ENCODE peak calls at places on chromosomes 4 and X, in five cellular contexts. K is astrocyte, C is NB4, Q is fibroblast of mammary gland, R is stomach. P is an unnamed sample.

GRCh38 chrX:19342331-19342906 is 1.3 kb upstream of the PDHA1 start:
- DNase-seq in Q (no peak), C (peak), R (no peak), K (no peak), P (no peak)

GRCh38 chr4:52873191-52873590 is 11.1 kb downstream of the RASL11B start:
- DNase-seq in C (no peak), K (no peak), Q (no peak), R (peak), P (no peak)

GRCh38 chr4:164876680-164877324 is at the start of gene APELA:
- DNase-seq in R (no peak), Q (no peak), C (peak), K (no peak), P (no peak)

GRCh38 chrX:112695494-112695893 is 15.8 kb upstream of the LHFPL1 start:
- DNase-seq in R (no peak), C (no peak), Q (no peak), K (no peak), P (no peak)

GRCh38 chr4:126130200-126130599 is 815.4 kb downstream of the FAT4 start:
- DNase-seq in Q (no peak), C (no peak), K (no peak), R (no peak), P (no peak)

GRCh38 chr4:166527500-166527899 is 654.5 kb downstream of the TLL1 start:
- DNase-seq in C (no peak), R (no peak), Q (peak), K (peak), P (no peak)

GRCh38 chr4:78322032-78322431 is 229.5 kb upstream of the ANXA3 start:
- DNase-seq in R (no peak), K (no peak), Q (no peak), C (no peak), P (no peak)

GRCh38 chrX:45142185-45142584 is 58.5 kb downstream of the DIPK2B start:
- DNase-seq in K (no peak), R (no peak), Q (no peak), C (no peak), P (no peak)

GRCh38 chrX:35726176-35726575 is 72.0 kb upstream of the MAGEB16 start:
- DNase-seq in C (peak), K (no peak), R (no peak), Q (peak), P (no peak)

GRCh38 chr4:92387459-92388069 is 83.8 kb downstream of the GRID2 start:
- DNase-seq in K (peak), C (peak), Q (peak), R (no peak), P (no peak)

GRCh38 chr4:56732301-56732700 is 51.2 kb upstream of the HOPX start:
- DNase-seq in Q (no peak), R (no peak), C (no peak), K (no peak), P (no peak)

GRCh38 chr4:110816367-110816766 is 193.5 kb upstream of the PITX2 start:
- DNase-seq in Q (no peak), R (no peak), K (no peak), C (no peak), P (no peak)

GRCh38 chr4:93317571-93317970 is 511.0 kb upstream of the ATOH1 start:
- DNase-seq in C (no peak), R (no peak), K (no peak), Q (no peak), P (no peak)

GRCh38 chr4:174173360-174173759 is 110.1 kb downstream of the FBXO8 start:
- DNase-seq in K (no peak), R (no peak), Q (no peak), C (no peak), P (no peak)

GRCh38 chr4:153249199-153250154 is 45.2 kb downstream of the TRIM2 start:
- DNase-seq in Q (peak), K (peak), R (peak), C (peak), P (peak)

GRCh38 chr4:21134994-21135393 is 434.7 kb downstream of the PACRGL start:
- DNase-seq in Q (peak), K (peak), C (peak), R (no peak), P (no peak)

GRCh38 chr4:10457255-10457801 is at the start of gene ZNF518B:
- DNase-seq in C (peak), K (peak), Q (peak), R (peak), P (peak)

GRCh38 chr4:155954118-155954503 is 445 bp upstream of the CTSO start:
- DNase-seq in C (no peak), K (no peak), R (no peak), Q (no peak), P (no peak)

GRCh38 chr4:1565598-1566295 is 118.4 kb downstream of the FAM53A start:
- DNase-seq in K (no peak), R (no peak), C (no peak), Q (no peak), P (peak)

GRCh38 chr4:26792639-26793038 is 68.0 kb upstream of the STIM2 start:
- DNase-seq in R (no peak), C (no peak), Q (no peak), K (no peak), P (no peak)

GRCh38 chr4:186689476-186689875 is 34.2 kb downstream of the FAT1 start:
- DNase-seq in Q (no peak), K (no peak), C (no peak), R (no peak), P (no peak)

GRCh38 chrX:75155830-75156525 is at the start of gene ABCB7:
- DNase-seq in K (peak), C (peak), Q (peak), R (peak), P (peak)

GRCh38 chr4:141501931-141502330 is 134.5 kb upstream of the IL15 start:
- DNase-seq in Q (peak), C (no peak), K (peak), R (no peak), P (no peak)

GRCh38 chr4:186586190-186586589 is 30.8 kb upstream of the MTNR1A start:
- DNase-seq in K (no peak), C (no peak), R (no peak), Q (no peak), P (no peak)

GRCh38 chr4:14096406-14096965 is 469.0 kb upstream of the BOD1L1 start:
- DNase-seq in K (peak), R (no peak), C (no peak), Q (peak), P (no peak)

DNA sequence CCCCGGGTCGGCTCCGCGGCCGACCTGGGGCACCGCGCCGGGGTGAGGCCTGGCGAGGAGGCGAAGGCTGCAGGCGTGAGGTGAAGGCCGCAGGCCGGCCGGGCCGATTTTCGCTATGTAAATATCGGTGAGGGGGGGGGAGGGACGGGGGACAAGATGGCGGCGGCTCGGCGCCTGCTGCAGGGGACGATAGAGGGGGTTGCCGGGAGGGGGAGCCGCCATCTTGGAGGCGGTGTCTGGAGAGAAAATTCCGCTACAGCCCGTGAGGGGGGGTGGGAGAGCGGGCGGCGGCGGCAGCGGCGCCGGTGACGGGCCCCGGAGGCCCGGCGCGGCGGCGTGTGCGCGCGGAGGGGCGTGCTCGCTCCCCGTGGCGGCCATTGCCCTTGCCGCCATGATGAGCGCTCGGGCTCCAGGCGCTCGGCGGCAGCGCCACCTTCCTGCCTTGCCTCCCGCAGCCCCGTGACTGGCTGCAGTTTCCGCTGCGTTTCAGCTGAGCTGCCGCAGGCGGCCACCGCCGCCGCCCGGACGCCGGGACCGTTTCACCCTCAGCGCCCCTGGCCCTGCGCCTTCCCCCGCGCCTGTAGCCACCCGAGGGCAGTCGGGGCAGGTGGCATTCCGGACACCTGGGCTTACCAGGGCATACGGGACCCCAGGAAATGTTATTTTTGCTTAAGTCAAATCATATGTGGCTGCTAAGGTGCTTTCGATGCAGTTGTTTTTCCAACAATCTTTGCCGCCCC is 692 bp downstream of the ZFX start:
- DNase-seq in R (peak), C (peak), Q (peak), K (peak), P (peak)
- TF ChIP-seq CTCF in R (no peak), C (no peak), Q (no peak), K (no peak), P (peak)

GRCh38 chrX:107102980-107103379 is 15.6 kb downstream of the RBM41 start:
- DNase-seq in R (no peak), C (peak), Q (peak), K (no peak), P (no peak)
- TF ChIP-seq CTCF in R (no peak), C (no peak), Q (peak), K (no peak), P (no peak)

GRCh38 chrX:80237072-80237471 is 183.2 kb upstream of the TENT5D start:
- DNase-seq in K (no peak), C (no peak), Q (no peak), R (no peak), P (no peak)
- TF ChIP-seq CTCF in K (no peak), C (no peak), Q (no peak), R (no peak), P (no peak)

GRCh38 chrX:2654436-2655340 is 36.4 kb upstream of the CD99 start:
- DNase-seq in Q (no peak), R (peak), K (no peak), C (no peak), P (no peak)
- TF ChIP-seq CTCF in Q (no peak), R (no peak), K (no peak), C (no peak), P (no peak)

GRCh38 chr4:123862812-123863211 is 466.2 kb downstream of the SPRY1 start:
- DNase-seq in Q (no peak), C (no peak), R (no peak), K (no peak), P (no peak)

GRCh38 chr4:123858465-123858864 is 461.9 kb downstream of the SPRY1 start:
- DNase-seq in C (no peak), Q (no peak), K (no peak), R (no peak), P (no peak)

GRCh38 chr4:123851521-123851920 is 454.9 kb downstream of the SPRY1 start:
- DNase-seq in R (no peak), C (no peak), Q (no peak), K (no peak), P (no peak)

GRCh38 chr4:123853651-123854050 is 457.1 kb downstream of the SPRY1 start:
- DNase-seq in K (no peak), C (no peak), R (no peak), Q (no peak), P (no peak)

GRCh38 chr4:123856689-123857545 is 460.3 kb downstream of the SPRY1 start:
- DNase-seq in R (peak), K (peak), C (peak), Q (peak), P (no peak)
- TF ChIP-seq CTCF in R (no peak), K (peak), C (no peak), Q (peak), P (no peak)

DNA sequence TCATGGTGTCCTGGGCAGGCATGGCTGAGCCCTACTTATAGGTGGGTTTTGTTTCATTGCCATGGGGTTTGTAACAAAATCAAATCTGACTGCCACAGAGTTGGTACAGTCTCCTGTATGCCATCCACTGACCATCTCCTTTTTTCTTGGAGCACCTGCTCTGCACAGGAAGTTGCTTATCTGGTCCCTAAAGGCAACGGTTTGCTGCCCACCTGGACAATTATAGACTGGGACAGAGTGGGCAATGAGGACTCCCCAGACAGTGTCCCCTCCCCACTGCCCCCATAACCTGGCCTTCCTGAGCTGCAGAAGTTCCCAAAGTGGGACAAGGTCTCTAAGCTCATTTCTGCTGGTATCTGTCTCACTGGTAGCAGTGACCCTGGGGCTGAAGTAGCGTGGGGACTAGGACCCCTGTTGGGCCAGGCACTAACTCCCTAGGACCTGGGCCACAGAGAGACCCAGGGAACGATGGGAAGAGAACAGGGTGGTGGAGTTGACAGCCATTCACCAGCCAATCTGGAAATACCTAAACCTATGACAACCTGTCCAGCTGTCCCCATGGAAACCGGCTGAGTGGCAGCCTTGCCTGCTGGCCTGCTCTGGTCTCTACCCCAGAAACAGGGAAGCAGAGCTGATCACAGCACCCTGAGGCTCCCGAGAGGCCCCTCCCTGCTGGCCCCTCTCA is 64.7 kb downstream of the WFS1 start:
- DNase-seq in C (no peak), R (no peak), Q (no peak), K (no peak), P (peak)
- TF ChIP-seq CTCF in C (no peak), R (no peak), Q (no peak), K (no peak), P (no peak)